ENCODE peak calls at places on chromosomes 3 and 15, in eight cellular contexts. F is heart left ventricle, N is left ventricle myocardium inferior, C is brain microvascular endothelial cell, B is keratinocyte, D is HL-60, L is choroid plexus epithelial cell, I is hepatocyte. Z is an unnamed sample.

GRCh38 chr3:24640330-24640877 is 145.8 kb upstream of the THRB start:
- DNase-seq in L (peak), F (no peak), C (peak), D (no peak), B (no peak), I (peak), N (no peak), Z (no peak)

GRCh38 chr3:190497809-190498208 is 16.1 kb upstream of the IL1RAP start:
- DNase-seq in F (no peak), I (no peak), C (no peak), L (peak), D (no peak), N (peak), B (no peak), Z (no peak)

GRCh38 chr15:58771621-58772235 is 626 bp downstream of the MINDY2 start:
- DNase-seq in C (no peak), N (peak), L (no peak), I (peak), F (peak), B (no peak), D (peak), Z (peak)

GRCh38 chr15:50229336-50229735 is 36.2 kb downstream of the HDC start:
- DNase-seq in I (no peak), N (no peak), B (no peak), F (no peak), C (peak), D (no peak), L (no peak), Z (no peak)

GRCh38 chr3:176988795-176989194 is 208.5 kb downstream of the TBL1XR1 start:
- DNase-seq in F (no peak), D (no peak), L (no peak), C (no peak), I (no peak), N (no peak), B (no peak), Z (no peak)

GRCh38 chr3:5005367-5005766 is 26.1 kb downstream of the BHLHE40 start:
- DNase-seq in I (no peak), C (no peak), F (no peak), L (no peak), D (no peak), B (no peak), N (no peak), Z (no peak)

GRCh38 chr15:73375755-73376305 is 7.1 kb upstream of the HCN4 start:
- DNase-seq in F (no peak), D (no peak), L (no peak), B (no peak), C (no peak), I (peak), N (peak), Z (no peak)

GRCh38 chr3:176106380-176106779 is 1090.9 kb downstream of the TBL1XR1 start:
- DNase-seq in C (no peak), B (no peak), N (no peak), D (no peak), I (no peak), L (peak), F (no peak), Z (no peak)

GRCh38 chr3:9715764-9716437 is 12.3 kb downstream of the CPNE9 start:
- DNase-seq in C (peak), N (peak), B (no peak), L (peak), F (no peak), D (peak), I (peak), Z (peak)

GRCh38 chr3:161600185-161600584 is 103.6 kb downstream of the OTOL1 start:
- DNase-seq in I (peak), F (no peak), C (no peak), L (no peak), D (no peak), B (no peak), N (no peak), Z (no peak)
- TF ChIP-seq CTCF in I (no peak), F (no peak), C (no peak), L (no peak), D (no peak), B (no peak), N (no peak), Z (no peak)

DNA sequence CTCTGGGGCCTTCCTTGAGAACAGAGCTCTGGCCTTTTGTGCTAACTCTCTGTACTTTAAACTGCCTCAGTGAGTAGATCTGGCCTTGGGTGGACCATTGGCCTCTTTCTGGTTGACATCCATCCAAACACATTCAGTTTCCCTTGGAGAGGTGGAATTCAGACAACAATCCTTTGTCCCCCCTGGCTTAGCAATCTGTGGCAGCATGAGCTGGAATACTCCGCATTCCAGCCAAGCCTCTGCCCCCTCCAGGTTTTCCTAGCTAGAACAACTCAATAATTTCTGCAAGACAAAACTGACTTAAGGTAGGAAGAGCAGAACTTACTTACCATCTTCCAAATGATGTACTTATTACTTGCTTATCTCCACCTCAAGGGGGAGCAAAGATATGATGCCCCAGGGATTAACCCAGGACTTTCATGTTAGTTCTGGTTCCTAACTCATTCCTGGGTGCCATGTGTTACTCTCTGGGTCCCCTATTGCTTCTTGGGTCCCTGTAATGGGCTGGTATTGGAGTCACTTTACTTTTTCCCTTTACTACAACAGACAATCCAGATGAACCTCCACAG is 21.8 kb upstream of the IL16 start:
- DNase-seq in B (no peak), C (no peak), F (no peak), D (no peak), L (no peak), I (no peak), N (no peak), Z (no peak)
- TF ChIP-seq CTCF in B (no peak), C (peak), F (no peak), D (no peak), L (peak), I (no peak), N (no peak), Z (no peak)

DNA sequence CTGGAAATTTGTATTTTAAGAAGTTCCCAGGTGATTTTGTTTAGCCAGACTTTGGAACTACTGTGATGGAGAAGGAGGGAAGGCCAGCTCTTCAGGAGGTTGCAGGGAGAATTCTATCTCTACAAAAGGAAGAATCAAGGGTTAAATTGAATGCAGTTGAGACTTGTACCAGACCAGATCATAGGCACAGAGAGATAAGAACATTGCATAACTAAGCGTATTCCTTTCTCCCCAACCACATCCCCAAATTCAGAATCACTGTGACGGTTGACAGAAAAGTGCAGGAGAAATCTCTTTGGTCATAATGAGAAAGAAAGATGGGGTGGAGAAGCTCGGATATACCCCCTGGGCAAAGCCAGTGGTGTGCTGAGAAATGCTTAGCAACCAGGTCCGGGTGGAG is 7.2 kb downstream of the PLD1 start:
- DNase-seq in C (no peak), L (no peak), D (no peak), F (no peak), B (no peak), N (no peak), I (no peak), Z (no peak)
- TF ChIP-seq CTCF in C (no peak), L (no peak), D (no peak), F (no peak), B (no peak), N (no peak), I (no peak), Z (no peak)

GRCh38 chr3:134840459-134840858 is 45.4 kb downstream of the EPHB1 start:
- DNase-seq in C (no peak), B (no peak), I (no peak), N (no peak), D (no peak), L (no peak), F (no peak), Z (no peak)

GRCh38 chr3:134839990-134840389 is 44.9 kb downstream of the EPHB1 start:
- DNase-seq in F (no peak), I (no peak), D (no peak), N (no peak), L (no peak), C (no peak), B (no peak), Z (no peak)

GRCh38 chr3:134839422-134839821 is 44.4 kb downstream of the EPHB1 start:
- DNase-seq in N (no peak), I (no peak), B (no peak), L (no peak), F (no peak), D (no peak), C (no peak), Z (no peak)

GRCh38 chr3:134836921-134837320 is 41.9 kb downstream of the EPHB1 start:
- DNase-seq in D (no peak), B (no peak), L (no peak), N (no peak), I (no peak), C (no peak), F (no peak), Z (no peak)

DNA sequence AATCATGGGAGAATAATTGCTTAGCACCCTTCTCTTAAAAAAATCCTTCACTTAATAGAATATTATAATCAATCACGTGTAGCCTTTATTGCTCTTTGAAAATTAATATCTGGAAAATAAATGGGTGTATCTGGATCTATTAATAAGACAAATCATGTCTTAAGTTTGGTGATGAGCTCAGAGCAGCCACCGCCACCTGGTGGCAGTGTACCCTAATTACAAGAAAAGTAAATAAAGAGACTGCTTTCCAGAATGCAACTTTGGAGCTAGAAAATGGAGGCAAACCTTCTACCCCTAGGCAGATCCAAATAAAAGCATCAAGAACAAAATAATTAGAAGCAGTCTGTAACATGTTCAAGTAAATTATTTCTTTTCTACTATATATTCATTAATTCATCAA is 43.5 kb downstream of the EPHB1 start:
- DNase-seq in D (no peak), L (no peak), N (no peak), I (no peak), B (no peak), C (no peak), F (no peak), Z (no peak)
- TF ChIP-seq CTCF in D (no peak), L (peak), N (no peak), I (peak), B (peak), C (peak), F (no peak), Z (no peak)

GRCh38 chr3:131564812-131565211 is 62.0 kb upstream of the MRPL3 start:
- DNase-seq in L (no peak), I (no peak), B (no peak), D (no peak), F (no peak), C (no peak), N (no peak), Z (no peak)

DNA sequence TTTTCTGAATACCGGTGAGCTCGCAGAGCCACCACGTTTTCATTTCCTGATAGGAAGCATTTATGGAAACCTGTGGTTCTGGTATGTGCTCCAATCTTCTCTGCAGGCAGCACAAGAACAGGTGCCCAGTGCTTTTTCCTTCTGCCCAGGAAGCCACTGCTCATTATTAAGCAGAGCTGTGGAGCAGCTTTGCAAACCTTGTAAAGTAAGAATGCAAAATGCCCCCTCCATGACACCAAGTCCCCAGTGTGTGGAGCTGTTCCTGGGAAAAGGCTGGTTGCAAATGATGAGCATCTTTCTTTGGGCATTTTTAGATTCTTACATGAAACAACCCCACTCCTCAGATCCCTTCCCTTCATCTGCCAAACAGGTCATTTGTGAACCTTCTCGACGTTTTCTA is 65.7 kb upstream of the MRPL3 start:
- DNase-seq in C (no peak), N (no peak), F (no peak), L (peak), B (no peak), I (no peak), D (no peak), Z (no peak)
- TF ChIP-seq CTCF in C (peak), N (no peak), F (no peak), L (peak), B (no peak), I (no peak), D (no peak), Z (no peak)

GRCh38 chr3:42581709-42582473 is at the start of gene SEC22C:
- DNase-seq in L (peak), B (peak), F (peak), I (peak), C (peak), N (peak), D (peak), Z (peak)
- TF ChIP-seq CTCF in L (peak), B (peak), F (peak), I (peak), C (peak), N (peak), D (no peak), Z (peak)

GRCh38 chr15:91855241-91855640 is 1.7 kb downstream of the SLCO3A1 start:
- DNase-seq in N (no peak), B (no peak), F (no peak), D (no peak), C (no peak), I (no peak), L (no peak), Z (no peak)

GRCh38 chr15:91857224-91857585 is 3.7 kb downstream of the SLCO3A1 start:
- DNase-seq in I (no peak), F (no peak), D (no peak), N (no peak), L (no peak), B (no peak), C (no peak), Z (no peak)

GRCh38 chr15:91857772-91858171 is 4.3 kb downstream of the SLCO3A1 start:
- DNase-seq in B (no peak), D (no peak), N (no peak), I (no peak), L (no peak), F (no peak), C (no peak), Z (no peak)

GRCh38 chr15:91853968-91854943 is 748 bp downstream of the SLCO3A1 start:
- DNase-seq in L (no peak), I (peak), D (peak), B (no peak), F (peak), C (no peak), N (peak), Z (peak)

GRCh38 chr15:91855684-91856553 is 2.4 kb downstream of the SLCO3A1 start:
- DNase-seq in N (no peak), I (peak), C (no peak), B (no peak), F (no peak), L (no peak), D (no peak), Z (no peak)
- TF ChIP-seq CTCF in N (peak), I (peak), C (peak), B (peak), F (no peak), L (no peak), D (no peak), Z (no peak)

DNA sequence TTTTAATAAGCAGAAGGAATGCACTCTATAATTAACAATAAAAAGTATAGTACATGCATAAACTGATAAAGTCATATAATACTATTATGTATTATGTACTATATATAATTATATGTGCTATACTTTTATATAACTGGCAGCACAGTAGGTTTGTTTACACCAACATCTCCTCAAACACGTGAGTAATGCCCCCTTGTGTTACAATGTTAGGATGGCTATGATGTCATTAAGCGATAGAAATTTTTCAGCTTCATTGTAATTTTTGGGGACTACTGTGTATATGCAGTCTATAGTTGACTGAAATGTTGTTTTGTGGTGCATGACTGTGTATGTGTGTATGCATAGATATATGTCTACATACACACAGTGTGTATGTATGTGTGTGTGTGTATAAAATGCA is 100.6 kb downstream of the SLMAP start:
- DNase-seq in L (peak), N (no peak), I (peak), B (no peak), C (no peak), F (no peak), D (no peak), Z (no peak)
- TF ChIP-seq CTCF in L (peak), N (peak), I (no peak), B (no peak), C (no peak), F (no peak), D (no peak), Z (peak)

DNA sequence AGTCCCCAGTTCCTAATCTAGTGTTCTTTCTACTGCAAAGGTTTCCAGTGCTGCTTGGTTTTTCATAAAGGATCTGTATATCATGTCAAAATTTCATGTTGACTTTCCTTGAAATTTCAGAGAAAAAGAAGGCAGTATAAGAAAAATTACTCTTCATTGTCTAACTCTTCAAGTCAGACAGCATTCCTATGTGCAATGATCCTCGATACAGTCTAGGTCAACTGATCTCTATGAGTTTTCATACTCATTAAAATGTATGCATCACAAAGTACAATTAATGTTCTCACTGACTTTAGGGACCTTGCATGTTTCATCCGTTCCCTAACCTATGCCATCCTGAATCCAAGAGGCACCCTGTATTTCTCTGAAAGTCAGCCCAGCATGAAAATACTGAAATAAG is 317.3 kb downstream of the ZBTB20 start:
- DNase-seq in C (no peak), B (no peak), N (no peak), D (no peak), L (no peak), F (no peak), I (no peak), Z (no peak)
- TF ChIP-seq CTCF in C (no peak), B (no peak), N (no peak), D (no peak), L (no peak), F (no peak), I (no peak), Z (no peak)

Z was measured in CD14-positive monocyte.